ENCODE peak calls at places on chromosome 13, in seven cellular contexts. One of them, this sample, is unnamed.

GRCh38 chr13:41411536-41411935 is 45.8 kb upstream of the RGCC start:
- DNase-seq in RWPE1: peak; percentile 35
- DNase-seq in pancreas: no peak
- DNase-seq in stimulated activated CD8-positive, alpha-beta memory T cell treated with anti-CD3 and anti-CD28 coated beads, Interleukin-2, amount 100 ng/mL, for 1 hour: no peak
- DNase-seq in adrenal gland: peak; percentile 18
- DNase-seq in occipital lobe: peak; percentile 7
- DNase-seq in frontal cortex: peak; percentile 26
- DNase-seq in this sample: no peak

GRCh38 chr13:22662771-22663170 is 518.0 kb upstream of the SGCG start:
- DNase-seq in stimulated activated CD8-positive, alpha-beta memory T cell treated with anti-CD3 and anti-CD28 coated beads, Interleukin-2, amount 100 ng/mL, for 1 hour: no peak
- DNase-seq in frontal cortex: no peak
- DNase-seq in RWPE1: no peak
- DNase-seq in pancreas: no peak
- DNase-seq in adrenal gland: no peak
- DNase-seq in occipital lobe: no peak
- DNase-seq in this sample: no peak

GRCh38 chr13:108932206-108932605 is 302.8 kb downstream of the MYO16 start:
- DNase-seq in stimulated activated CD8-positive, alpha-beta memory T cell treated with anti-CD3 and anti-CD28 coated beads, Interleukin-2, amount 100 ng/mL, for 1 hour: no peak
- DNase-seq in occipital lobe: no peak
- DNase-seq in pancreas: no peak
- DNase-seq in frontal cortex: no peak
- DNase-seq in adrenal gland: no peak
- DNase-seq in RWPE1: no peak
- DNase-seq in this sample: no peak

GRCh38 chr13:91185294-91185863 is 162.1 kb upstream of the MIR17HG start:
- DNase-seq in pancreas: no peak
- DNase-seq in occipital lobe: no peak
- DNase-seq in adrenal gland: no peak
- DNase-seq in stimulated activated CD8-positive, alpha-beta memory T cell treated with anti-CD3 and anti-CD28 coated beads, Interleukin-2, amount 100 ng/mL, for 1 hour: no peak
- DNase-seq in frontal cortex: no peak
- DNase-seq in RWPE1: peak; percentile 8
- DNase-seq in this sample: no peak

GRCh38 chr13:50715402-50716146 is 127.9 kb downstream of the DLEU7 start:
- DNase-seq in pancreas: no peak
- DNase-seq in occipital lobe: no peak
- DNase-seq in adrenal gland: peak; percentile 45
- DNase-seq in frontal cortex: no peak
- DNase-seq in RWPE1: no peak
- DNase-seq in stimulated activated CD8-positive, alpha-beta memory T cell treated with anti-CD3 and anti-CD28 coated beads, Interleukin-2, amount 100 ng/mL, for 1 hour: no peak
- DNase-seq in this sample: peak; percentile 78

GRCh38 chr13:48667136-48667535 is 13.4 kb downstream of the CYSLTR2 start:
- DNase-seq in frontal cortex: no peak
- DNase-seq in stimulated activated CD8-positive, alpha-beta memory T cell treated with anti-CD3 and anti-CD28 coated beads, Interleukin-2, amount 100 ng/mL, for 1 hour: no peak
- DNase-seq in pancreas: no peak
- DNase-seq in occipital lobe: no peak
- DNase-seq in RWPE1: no peak
- DNase-seq in adrenal gland: no peak
- DNase-seq in this sample: no peak

GRCh38 chr13:44052843-44053607 is 173.3 kb downstream of the LACC1 start:
- DNase-seq in pancreas: no peak
- DNase-seq in frontal cortex: no peak
- DNase-seq in occipital lobe: peak; percentile 6
- DNase-seq in stimulated activated CD8-positive, alpha-beta memory T cell treated with anti-CD3 and anti-CD28 coated beads, Interleukin-2, amount 100 ng/mL, for 1 hour: no peak
- DNase-seq in adrenal gland: peak; percentile 6
- DNase-seq in RWPE1: no peak
- DNase-seq in this sample: no peak

GRCh38 chr13:75830842-75831241 is 194.7 kb downstream of the LMO7 start:
- DNase-seq in pancreas: no peak
- DNase-seq in occipital lobe: no peak
- DNase-seq in RWPE1: no peak
- DNase-seq in adrenal gland: no peak
- DNase-seq in frontal cortex: no peak
- DNase-seq in stimulated activated CD8-positive, alpha-beta memory T cell treated with anti-CD3 and anti-CD28 coated beads, Interleukin-2, amount 100 ng/mL, for 1 hour: no peak
- DNase-seq in this sample: no peak

GRCh38 chr13:29902632-29903305 is 52.4 kb upstream of the UBL3 start:
- DNase-seq in pancreas: no peak
- DNase-seq in RWPE1: no peak
- DNase-seq in stimulated activated CD8-positive, alpha-beta memory T cell treated with anti-CD3 and anti-CD28 coated beads, Interleukin-2, amount 100 ng/mL, for 1 hour: no peak
- DNase-seq in adrenal gland: no peak
- DNase-seq in frontal cortex: no peak
- DNase-seq in occipital lobe: no peak
- DNase-seq in this sample: no peak

GRCh38 chr13:67619987-67620386 is 389.9 kb upstream of the PCDH9 start:
- DNase-seq in stimulated activated CD8-positive, alpha-beta memory T cell treated with anti-CD3 and anti-CD28 coated beads, Interleukin-2, amount 100 ng/mL, for 1 hour: no peak
- DNase-seq in adrenal gland: no peak
- DNase-seq in RWPE1: no peak
- DNase-seq in pancreas: no peak
- DNase-seq in occipital lobe: no peak
- DNase-seq in frontal cortex: no peak
- DNase-seq in this sample: no peak

GRCh38 chr13:109667754-109668360 is 118.5 kb downstream of the IRS2 start:
- DNase-seq in frontal cortex: no peak
- DNase-seq in pancreas: no peak
- DNase-seq in RWPE1: no peak
- DNase-seq in stimulated activated CD8-positive, alpha-beta memory T cell treated with anti-CD3 and anti-CD28 coated beads, Interleukin-2, amount 100 ng/mL, for 1 hour: no peak
- DNase-seq in occipital lobe: no peak
- DNase-seq in adrenal gland: no peak
- DNase-seq in this sample: no peak

GRCh38 chr13:34578471-34578870 is 363.6 kb upstream of the NBEA start:
- DNase-seq in frontal cortex: no peak
- DNase-seq in stimulated activated CD8-positive, alpha-beta memory T cell treated with anti-CD3 and anti-CD28 coated beads, Interleukin-2, amount 100 ng/mL, for 1 hour: no peak
- DNase-seq in adrenal gland: no peak
- DNase-seq in pancreas: no peak
- DNase-seq in RWPE1: peak; percentile 13
- DNase-seq in occipital lobe: no peak
- DNase-seq in this sample: no peak

GRCh38 chr13:30058429-30058828 is 208.0 kb upstream of the UBL3 start:
- DNase-seq in pancreas: no peak
- DNase-seq in adrenal gland: no peak
- DNase-seq in frontal cortex: no peak
- DNase-seq in occipital lobe: no peak
- DNase-seq in RWPE1: no peak
- DNase-seq in stimulated activated CD8-positive, alpha-beta memory T cell treated with anti-CD3 and anti-CD28 coated beads, Interleukin-2, amount 100 ng/mL, for 1 hour: no peak
- DNase-seq in this sample: no peak

GRCh38 chr13:109725297-109725696 is 61.1 kb downstream of the IRS2 start:
- DNase-seq in occipital lobe: no peak
- DNase-seq in adrenal gland: no peak
- DNase-seq in RWPE1: no peak
- DNase-seq in stimulated activated CD8-positive, alpha-beta memory T cell treated with anti-CD3 and anti-CD28 coated beads, Interleukin-2, amount 100 ng/mL, for 1 hour: no peak
- DNase-seq in pancreas: no peak
- DNase-seq in frontal cortex: no peak
- DNase-seq in this sample: no peak

GRCh38 chr13:99275093-99275469 is 16.9 kb upstream of the GPR18 start:
- DNase-seq in frontal cortex: no peak
- DNase-seq in pancreas: no peak
- DNase-seq in adrenal gland: no peak
- DNase-seq in stimulated activated CD8-positive, alpha-beta memory T cell treated with anti-CD3 and anti-CD28 coated beads, Interleukin-2, amount 100 ng/mL, for 1 hour: no peak
- DNase-seq in occipital lobe: no peak
- DNase-seq in RWPE1: no peak
- DNase-seq in this sample: no peak

GRCh38 chr13:76992548-76993001 is 694 bp downstream of the CLN5 start:
- DNase-seq in RWPE1: no peak
- DNase-seq in pancreas: peak; percentile 29
- DNase-seq in stimulated activated CD8-positive, alpha-beta memory T cell treated with anti-CD3 and anti-CD28 coated beads, Interleukin-2, amount 100 ng/mL, for 1 hour: no peak
- DNase-seq in adrenal gland: peak; percentile 64
- DNase-seq in frontal cortex: no peak
- DNase-seq in occipital lobe: peak; percentile 12
- DNase-seq in this sample: no peak

GRCh38 chr13:26168276-26168814 is 53.8 kb downstream of the RNF6 start:
- DNase-seq in occipital lobe: no peak
- DNase-seq in adrenal gland: peak; percentile 22
- DNase-seq in RWPE1: no peak
- DNase-seq in stimulated activated CD8-positive, alpha-beta memory T cell treated with anti-CD3 and anti-CD28 coated beads, Interleukin-2, amount 100 ng/mL, for 1 hour: no peak
- DNase-seq in pancreas: no peak
- DNase-seq in frontal cortex: no peak
- DNase-seq in this sample: no peak

GRCh38 chr13:66443926-66444325 is 786.2 kb downstream of the PCDH9 start:
- DNase-seq in frontal cortex: no peak
- DNase-seq in pancreas: no peak
- DNase-seq in occipital lobe: no peak
- DNase-seq in adrenal gland: no peak
- DNase-seq in stimulated activated CD8-positive, alpha-beta memory T cell treated with anti-CD3 and anti-CD28 coated beads, Interleukin-2, amount 100 ng/mL, for 1 hour: no peak
- DNase-seq in RWPE1: no peak
- DNase-seq in this sample: no peak

GRCh38 chr13:45466359-45466758 is 1.6 kb downstream of the COG3 start:
- DNase-seq in stimulated activated CD8-positive, alpha-beta memory T cell treated with anti-CD3 and anti-CD28 coated beads, Interleukin-2, amount 100 ng/mL, for 1 hour: no peak
- DNase-seq in frontal cortex: no peak
- DNase-seq in pancreas: no peak
- DNase-seq in adrenal gland: no peak
- DNase-seq in RWPE1: no peak
- DNase-seq in occipital lobe: no peak
- DNase-seq in this sample: no peak

GRCh38 chr13:99760456-99760855 is 211.1 kb downstream of the ZIC5 start:
- DNase-seq in stimulated activated CD8-positive, alpha-beta memory T cell treated with anti-CD3 and anti-CD28 coated beads, Interleukin-2, amount 100 ng/mL, for 1 hour: no peak
- DNase-seq in adrenal gland: no peak
- DNase-seq in RWPE1: no peak
- DNase-seq in pancreas: no peak
- DNase-seq in occipital lobe: no peak
- DNase-seq in frontal cortex: no peak
- DNase-seq in this sample: no peak

GRCh38 chr13:22240716-22241115 is 569.8 kb downstream of the FGF9 start:
- DNase-seq in frontal cortex: no peak
- DNase-seq in stimulated activated CD8-positive, alpha-beta memory T cell treated with anti-CD3 and anti-CD28 coated beads, Interleukin-2, amount 100 ng/mL, for 1 hour: no peak
- DNase-seq in adrenal gland: no peak
- DNase-seq in pancreas: no peak
- DNase-seq in RWPE1: no peak
- DNase-seq in occipital lobe: no peak
- DNase-seq in this sample: no peak

GRCh38 chr13:31767175-31767900 is 28.0 kb downstream of the RXFP2 start:
- DNase-seq in frontal cortex: no peak
- DNase-seq in adrenal gland: no peak
- DNase-seq in pancreas: no peak
- DNase-seq in RWPE1: peak; percentile 51
- DNase-seq in occipital lobe: no peak
- DNase-seq in stimulated activated CD8-positive, alpha-beta memory T cell treated with anti-CD3 and anti-CD28 coated beads, Interleukin-2, amount 100 ng/mL, for 1 hour: no peak
- DNase-seq in this sample: no peak

GRCh38 chr13:40149611-40150283 is 494.3 kb downstream of the COG6 start:
- DNase-seq in occipital lobe: peak; percentile 7
- DNase-seq in RWPE1: peak; percentile 59
- DNase-seq in pancreas: no peak
- DNase-seq in adrenal gland: peak; percentile 29
- DNase-seq in stimulated activated CD8-positive, alpha-beta memory T cell treated with anti-CD3 and anti-CD28 coated beads, Interleukin-2, amount 100 ng/mL, for 1 hour: no peak
- DNase-seq in frontal cortex: no peak
- DNase-seq in this sample: no peak

GRCh38 chr13:30441304-30441703 is 19.0 kb downstream of the UBE2L5 start:
- DNase-seq in occipital lobe: no peak
- DNase-seq in pancreas: no peak
- DNase-seq in adrenal gland: no peak
- DNase-seq in RWPE1: no peak
- DNase-seq in stimulated activated CD8-positive, alpha-beta memory T cell treated with anti-CD3 and anti-CD28 coated beads, Interleukin-2, amount 100 ng/mL, for 1 hour: no peak
- DNase-seq in frontal cortex: no peak
- DNase-seq in this sample: no peak

GRCh38 chr13:41457589-41458186 is 338 bp downstream of the RGCC start:
- DNase-seq in stimulated activated CD8-positive, alpha-beta memory T cell treated with anti-CD3 and anti-CD28 coated beads, Interleukin-2, amount 100 ng/mL, for 1 hour: no peak
- DNase-seq in adrenal gland: no peak
- DNase-seq in RWPE1: no peak
- DNase-seq in frontal cortex: peak; percentile 41
- DNase-seq in occipital lobe: no peak
- DNase-seq in pancreas: no peak
- DNase-seq in this sample: no peak

GRCh38 chr13:21988624-21989023 is 317.8 kb downstream of the FGF9 start:
- DNase-seq in frontal cortex: no peak
- DNase-seq in stimulated activated CD8-positive, alpha-beta memory T cell treated with anti-CD3 and anti-CD28 coated beads, Interleukin-2, amount 100 ng/mL, for 1 hour: no peak
- DNase-seq in pancreas: no peak
- DNase-seq in RWPE1: no peak
- DNase-seq in adrenal gland: no peak
- DNase-seq in occipital lobe: no peak
- DNase-seq in this sample: no peak

GRCh38 chr13:46761174-46761573 is 35.8 kb downstream of the ESD start:
- DNase-seq in RWPE1: no peak
- DNase-seq in frontal cortex: no peak
- DNase-seq in adrenal gland: no peak
- DNase-seq in pancreas: no peak
- DNase-seq in occipital lobe: no peak
- DNase-seq in stimulated activated CD8-positive, alpha-beta memory T cell treated with anti-CD3 and anti-CD28 coated beads, Interleukin-2, amount 100 ng/mL, for 1 hour: no peak
- DNase-seq in this sample: no peak

GRCh38 chr13:40910324-40911050 is 108.6 kb downstream of the ELF1 start:
- DNase-seq in adrenal gland: no peak
- DNase-seq in occipital lobe: no peak
- DNase-seq in RWPE1: peak; percentile 15
- DNase-seq in pancreas: no peak
- DNase-seq in stimulated activated CD8-positive, alpha-beta memory T cell treated with anti-CD3 and anti-CD28 coated beads, Interleukin-2, amount 100 ng/mL, for 1 hour: no peak
- DNase-seq in frontal cortex: no peak
- DNase-seq in this sample: no peak

GRCh38 chr13:114115191-114115671 is 17.2 kb downstream of the RASA3 start:
- DNase-seq in pancreas: no peak
- DNase-seq in stimulated activated CD8-positive, alpha-beta memory T cell treated with anti-CD3 and anti-CD28 coated beads, Interleukin-2, amount 100 ng/mL, for 1 hour: no peak
- DNase-seq in RWPE1: peak; percentile 45
- DNase-seq in frontal cortex: no peak
- DNase-seq in occipital lobe: no peak
- DNase-seq in adrenal gland: no peak
- DNase-seq in this sample: peak; percentile 63

GRCh38 chr13:51645154-51645650 is 60.9 kb downstream of the WDFY2 start:
- DNase-seq in pancreas: no peak
- DNase-seq in stimulated activated CD8-positive, alpha-beta memory T cell treated with anti-CD3 and anti-CD28 coated beads, Interleukin-2, amount 100 ng/mL, for 1 hour: no peak
- DNase-seq in adrenal gland: no peak
- DNase-seq in frontal cortex: no peak
- DNase-seq in occipital lobe: no peak
- DNase-seq in RWPE1: peak; percentile 70
- DNase-seq in this sample: peak; percentile 71

GRCh38 chr13:95343944-95344343 is 42.7 kb upstream of the ABCC4 start:
- DNase-seq in RWPE1: no peak
- DNase-seq in pancreas: no peak
- DNase-seq in adrenal gland: no peak
- DNase-seq in frontal cortex: no peak
- DNase-seq in occipital lobe: no peak
- DNase-seq in stimulated activated CD8-positive, alpha-beta memory T cell treated with anti-CD3 and anti-CD28 coated beads, Interleukin-2, amount 100 ng/mL, for 1 hour: no peak
- DNase-seq in this sample: no peak

GRCh38 chr13:93810264-93810663 is 583.7 kb downstream of the GPC6 start:
- DNase-seq in pancreas: no peak
- DNase-seq in occipital lobe: no peak
- DNase-seq in frontal cortex: no peak
- DNase-seq in adrenal gland: no peak
- DNase-seq in RWPE1: no peak
- DNase-seq in stimulated activated CD8-positive, alpha-beta memory T cell treated with anti-CD3 and anti-CD28 coated beads, Interleukin-2, amount 100 ng/mL, for 1 hour: no peak
- DNase-seq in this sample: no peak

GRCh38 chr13:71477735-71478134 is 389.3 kb downstream of the DACH1 start:
- DNase-seq in occipital lobe: no peak
- DNase-seq in stimulated activated CD8-positive, alpha-beta memory T cell treated with anti-CD3 and anti-CD28 coated beads, Interleukin-2, amount 100 ng/mL, for 1 hour: no peak
- DNase-seq in frontal cortex: no peak
- DNase-seq in pancreas: no peak
- DNase-seq in adrenal gland: no peak
- DNase-seq in RWPE1: peak; percentile 1
- DNase-seq in this sample: no peak

GRCh38 chr13:76798037-76798436 is 88.2 kb downstream of the KCTD12 start:
- DNase-seq in pancreas: no peak
- DNase-seq in stimulated activated CD8-positive, alpha-beta memory T cell treated with anti-CD3 and anti-CD28 coated beads, Interleukin-2, amount 100 ng/mL, for 1 hour: no peak
- DNase-seq in frontal cortex: no peak
- DNase-seq in occipital lobe: no peak
- DNase-seq in RWPE1: no peak
- DNase-seq in adrenal gland: no peak
- DNase-seq in this sample: no peak

GRCh38 chr13:49220035-49220855 is at the start of gene MLNR:
- DNase-seq in frontal cortex: no peak
- DNase-seq in pancreas: no peak
- DNase-seq in RWPE1: no peak
- DNase-seq in occipital lobe: no peak
- DNase-seq in stimulated activated CD8-positive, alpha-beta memory T cell treated with anti-CD3 and anti-CD28 coated beads, Interleukin-2, amount 100 ng/mL, for 1 hour: no peak
- DNase-seq in adrenal gland: no peak
- DNase-seq in this sample: no peak

GRCh38 chr13:83350569-83350968 is 531.7 kb downstream of the SLITRK1 start:
- DNase-seq in RWPE1: peak; percentile 8
- DNase-seq in adrenal gland: no peak
- DNase-seq in pancreas: no peak
- DNase-seq in occipital lobe: no peak
- DNase-seq in frontal cortex: no peak
- DNase-seq in stimulated activated CD8-positive, alpha-beta memory T cell treated with anti-CD3 and anti-CD28 coated beads, Interleukin-2, amount 100 ng/mL, for 1 hour: no peak
- DNase-seq in this sample: no peak

GRCh38 chr13:91369432-91369831 is 21.9 kb downstream of the MIR17HG start:
- DNase-seq in stimulated activated CD8-positive, alpha-beta memory T cell treated with anti-CD3 and anti-CD28 coated beads, Interleukin-2, amount 100 ng/mL, for 1 hour: no peak
- DNase-seq in RWPE1: no peak
- DNase-seq in adrenal gland: no peak
- DNase-seq in occipital lobe: no peak
- DNase-seq in frontal cortex: no peak
- DNase-seq in pancreas: no peak
- DNase-seq in this sample: no peak

GRCh38 chr13:76852991-76853390 is 33.2 kb downstream of the KCTD12 start:
- DNase-seq in frontal cortex: no peak
- DNase-seq in RWPE1: peak; percentile 51
- DNase-seq in occipital lobe: no peak
- DNase-seq in stimulated activated CD8-positive, alpha-beta memory T cell treated with anti-CD3 and anti-CD28 coated beads, Interleukin-2, amount 100 ng/mL, for 1 hour: no peak
- DNase-seq in pancreas: no peak
- DNase-seq in adrenal gland: peak; percentile 24
- DNase-seq in this sample: no peak